ENCODE peak calls at places on chromosome 20, in four cellular contexts. Z is H1, G is IMR-90, K is neuronal stem cell. Y is an unnamed sample.

GRCh38 chr20:43942661-43943285 is 28.1 kb downstream of the TOX2 start:
- DNase-seq in Z (no peak), G (peak), K (no peak), Y (peak)

GRCh38 chr20:45742596-45742995 is 20.4 kb downstream of the SPINT4 start:
- DNase-seq in Z (no peak), K (no peak), G (no peak), Y (no peak)

GRCh38 chr20:24995741-24996448 is 3.3 kb upstream of the APMAP start:
- DNase-seq in Z (peak), K (no peak), G (no peak), Y (no peak)

GRCh38 chr20:63819224-63819917 is 11.7 kb downstream of the ZBTB46 start:
- DNase-seq in K (no peak), Z (no peak), G (peak), Y (no peak)

GRCh38 chr20:19814241-19814640 is 56.2 kb downstream of the RIN2 start:
- DNase-seq in Z (no peak), G (no peak), K (no peak), Y (no peak)

GRCh38 chr20:64119301-64119680 is 11.9 kb upstream of the NPBWR2 start:
- DNase-seq in K (no peak), Z (no peak), G (no peak), Y (no peak)

GRCh38 chr20:278607-279571 is 11.7 kb downstream of the C20orf96 start:
- DNase-seq in G (no peak), Z (peak), K (no peak), Y (no peak)

GRCh38 chr20:59010995-59011873 is 4.2 kb upstream of the CTSZ start:
- DNase-seq in Z (peak), K (no peak), G (peak), Y (peak)

GRCh38 chr20:23235173-23236027 is 115.2 kb upstream of the NXT1 start:
- DNase-seq in Z (peak), K (peak), G (peak), Y (peak)

GRCh38 chr20:63933646-63934045 is 22.6 kb downstream of the UCKL1 start:
- DNase-seq in K (no peak), G (no peak), Z (no peak), Y (no peak)

GRCh38 chr20:46928580-46929132 is 34.0 kb downstream of the EYA2 start:
- DNase-seq in G (peak), Z (no peak), K (no peak), Y (no peak)

GRCh38 chr20:51428451-51429143 is 113.9 kb downstream of the NFATC2 start:
- DNase-seq in K (no peak), G (peak), Z (no peak), Y (peak)
- H4K8ac ChIP-seq in K (no peak), G (no peak), Z (no peak), Y (peak)

GRCh38 chr20:38001981-38002380 is 31.3 kb downstream of the TTI1 start:
- DNase-seq in G (peak), Z (no peak), K (no peak), Y (peak)
- H3K27ac ChIP-seq in G (peak), Z (no peak), K (no peak), Y (no peak)

GRCh38 chr20:57809661-57810172 is 99.9 kb upstream of the PMEPA1 start:
- DNase-seq in G (no peak), K (no peak), Z (no peak), Y (no peak)
- H4K91ac ChIP-seq in G (no peak), K (no peak), Z (no peak), Y (no peak)

GRCh38 chr20:31829731-31830130 is 10.6 kb downstream of the MYLK2 start:
- DNase-seq in K (no peak), G (no peak), Z (no peak), Y (no peak)

GRCh38 chr20:31833130-31833930 is 12.1 kb downstream of the FOXS1 start:
- DNase-seq in K (peak), G (peak), Z (peak), Y (peak)

GRCh38 chr20:31831771-31832306 is 12.7 kb downstream of the MYLK2 start:
- DNase-seq in G (no peak), Z (no peak), K (no peak), Y (no peak)

GRCh38 chr20:31830406-31830981 is 11.3 kb downstream of the MYLK2 start:
- DNase-seq in K (no peak), G (no peak), Z (no peak), Y (no peak)

DNA sequence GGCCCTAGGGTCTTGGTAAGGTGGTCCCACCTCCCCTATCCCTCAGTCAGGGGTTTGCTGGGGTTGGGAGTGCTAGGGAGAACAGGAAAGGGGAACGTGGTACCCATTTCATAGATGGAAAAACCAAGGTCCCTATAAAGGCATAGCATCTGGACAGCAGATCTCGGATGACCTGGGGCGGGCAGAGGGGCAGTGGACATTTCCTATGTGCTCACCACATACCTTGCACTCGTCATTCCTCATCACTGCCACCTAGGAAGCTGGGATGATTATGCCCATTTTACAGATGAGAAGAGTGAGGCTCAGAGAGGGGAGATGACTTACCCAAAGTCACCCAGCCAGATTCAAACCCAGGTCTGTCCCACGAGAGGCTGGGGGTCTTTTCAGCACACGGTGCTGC is 12.1 kb downstream of the MYLK2 start:
- DNase-seq in Z (no peak), K (no peak), G (no peak), Y (no peak)
- H4K8ac ChIP-seq in Z (no peak), K (no peak), G (no peak), Y (no peak)

GRCh38 chr20:34233687-34234086 is 7.5 kb upstream of the ASIP start:
- DNase-seq in Z (no peak), G (no peak), K (no peak), Y (no peak)

GRCh38 chr20:34237942-34238341 is 3.3 kb upstream of the ASIP start:
- DNase-seq in K (no peak), Z (no peak), G (no peak), Y (no peak)

GRCh38 chr20:34231634-34232033 is 9.6 kb upstream of the ASIP start:
- DNase-seq in K (no peak), Z (no peak), G (no peak), Y (no peak)

GRCh38 chr20:34235875-34236274 is 5.3 kb upstream of the ASIP start:
- DNase-seq in Z (no peak), G (no peak), K (no peak), Y (no peak)

GRCh38 chr20:34232494-34233087 is 8.6 kb upstream of the ASIP start:
- DNase-seq in G (no peak), Z (no peak), K (no peak), Y (no peak)
- H3K27ac ChIP-seq in G (no peak), Z (no peak), K (no peak), Y (no peak)

GRCh38 chr20:34553366-34553867 is 5.1 kb upstream of the MAP1LC3A start:
- DNase-seq in K (no peak), Z (no peak), G (no peak), Y (no peak)

GRCh38 chr20:34549929-34550305 is 8.6 kb upstream of the MAP1LC3A start:
- DNase-seq in G (no peak), K (no peak), Z (no peak), Y (no peak)

GRCh38 chr20:34547844-34548613 is 10.5 kb upstream of the MAP1LC3A start:
- DNase-seq in K (no peak), Z (no peak), G (no peak), Y (no peak)

GRCh38 chr20:34549291-34549928 is 9.1 kb upstream of the MAP1LC3A start:
- DNase-seq in Z (peak), G (peak), K (no peak), Y (peak)

GRCh38 chr20:34552569-34552968 is 5.9 kb upstream of the MAP1LC3A start:
- DNase-seq in K (no peak), G (no peak), Z (no peak), Y (no peak)
- H4K91ac ChIP-seq in K (no peak), G (no peak), Z (no peak), Y (no peak)

DNA sequence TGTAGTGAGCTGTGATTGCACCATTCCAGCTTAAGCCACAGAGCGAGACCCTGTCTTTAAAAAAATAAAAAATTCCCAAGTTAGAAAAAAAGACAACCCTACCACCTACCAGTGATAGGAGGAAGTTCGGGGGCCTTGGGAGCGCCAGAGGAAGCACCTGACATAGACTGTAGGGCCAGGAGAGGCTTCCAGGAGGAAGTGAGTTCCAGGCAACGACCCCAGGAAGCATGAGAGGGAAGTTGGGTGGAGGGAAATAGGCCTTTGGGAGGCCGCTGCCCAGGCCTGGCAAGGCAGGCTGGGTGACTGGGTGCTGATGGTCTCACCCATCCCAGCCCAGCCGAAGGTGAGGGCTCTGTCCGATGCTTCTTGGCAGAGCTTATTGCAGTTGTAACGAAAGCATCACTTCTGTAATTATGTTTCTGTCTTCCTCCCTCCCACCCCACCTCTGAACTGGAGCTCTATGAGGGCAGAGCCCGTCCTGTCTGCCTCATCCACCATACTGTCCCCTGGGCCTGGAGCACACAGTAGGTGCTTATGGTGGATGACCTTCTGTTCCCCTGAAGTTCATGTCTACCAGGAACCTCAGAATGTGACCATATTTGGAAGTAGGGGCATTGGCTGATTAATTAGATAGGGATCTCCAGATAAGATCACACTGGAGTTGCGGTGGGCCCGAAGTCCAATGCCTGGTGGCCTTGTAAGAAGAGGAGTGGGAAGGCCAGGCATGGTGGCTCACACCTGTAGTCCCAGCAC is 54.1 kb downstream of the UBE2V1 start:
- DNase-seq in K (no peak), G (no peak), Z (no peak), Y (no peak)
- H4K8ac ChIP-seq in K (no peak), G (no peak), Z (peak), Y (no peak)

Y was measured in mesenchymal stem cell.